ENCODE peak calls at places on chromosomes 5 and 9, in ten cellular contexts. U, Q, E, S, Z, C, B, N, V and K are unnamed samples.

GRCh38 chr5:29218829-29219228 is 1974.7 kb upstream of the CDH6 start:
- DNase-seq in C (no peak), V (no peak), Z (no peak), E (no peak), S (no peak), N (no peak), B (no peak), U (no peak), Q (no peak), K (no peak)

GRCh38 chr5:15789661-15790060 is 289.7 kb downstream of the FBXL7 start:
- DNase-seq in V (no peak), S (no peak), U (no peak), Q (peak; percentile 25), E (no peak), C (no peak), Z (no peak), B (no peak), N (no peak), K (no peak)

GRCh38 chr9:121835581-121836381 is 184.3 kb downstream of the DAB2IP start:
- DNase-seq in C (no peak), E (no peak), Z (no peak), V (no peak), Q (no peak), S (no peak), N (no peak), U (no peak), B (no peak), K (no peak)

GRCh38 chr5:103519550-103519949 is 43.0 kb downstream of the NUDT12 start:
- DNase-seq in V (no peak), E (no peak), C (peak; percentile 17), S (peak; percentile 24), B (no peak), Z (no peak), Q (peak; percentile 37), U (peak; percentile 24), N (no peak), K (no peak)

GRCh38 chr5:943201-943873 is 50.7 kb downstream of the TRIP13 start:
- DNase-seq in E (no peak), C (no peak), S (no peak), Q (no peak), N (no peak), V (no peak), U (no peak), Z (no peak), B (no peak), K (peak; percentile 69)

GRCh38 chr9:133876144-133876543 is 116.0 kb downstream of the VAV2 start:
- DNase-seq in N (no peak), E (no peak), B (peak; percentile 62), Z (no peak), C (peak; percentile 28), U (peak; percentile 67), S (no peak), V (no peak), Q (no peak), K (no peak)

GRCh38 chr5:80150731-80151130 is 105.1 kb downstream of the SERINC5 start:
- DNase-seq in U (no peak), V (no peak), E (no peak), Z (no peak), Q (no peak), N (no peak), S (no peak), C (no peak), B (no peak), K (no peak)

GRCh38 chr5:56440871-56441740 is 208.0 kb upstream of the ANKRD55 start:
- DNase-seq in V (no peak), Q (peak; percentile 15), S (peak; percentile 97), B (no peak), E (no peak), Z (no peak), U (no peak), N (no peak), C (peak; percentile 4), K (no peak)

GRCh38 chr9:19119801-19120440 is 7.4 kb downstream of the PLIN2 start:
- DNase-seq in Q (no peak), S (no peak), V (no peak), E (no peak), C (no peak), N (no peak), U (no peak), B (no peak), Z (no peak), K (no peak)

GRCh38 chr9:111621895-111622480 is 9.1 kb upstream of the DNAJC25 start:
- DNase-seq in Q (peak; percentile 33), E (no peak), B (peak; percentile 64), C (peak; percentile 73), V (no peak), N (peak; percentile 54), S (peak; percentile 72), U (peak; percentile 58), Z (no peak), K (peak; percentile 92)

GRCh38 chr5:127235136-127235535 is 55.5 kb upstream of the MEGF10 start:
- DNase-seq in U (no peak), S (no peak), Q (no peak), B (no peak), E (no peak), Z (no peak), N (no peak), V (no peak), C (no peak), K (no peak)

GRCh38 chr9:98341157-98342102 is 86.0 kb upstream of the TBC1D2 start:
- DNase-seq in U (no peak), E (no peak), N (no peak), Q (no peak), Z (no peak), V (no peak), B (no peak), C (no peak), S (no peak), K (peak; percentile 32)

GRCh38 chr5:75057551-75057950 is 5.2 kb upstream of the GCNT4 start:
- DNase-seq in B (no peak), Z (no peak), E (no peak), N (no peak), Q (peak; percentile 37), S (no peak), U (no peak), V (no peak), C (no peak), K (no peak)

GRCh38 chr9:75147638-75148037 is 59.3 kb downstream of the OSTF1 start:
- DNase-seq in S (peak; percentile 39), N (no peak), U (no peak), Z (no peak), C (peak; percentile 6), E (no peak), B (no peak), Q (no peak), V (no peak), K (no peak)

GRCh38 chr9:10703139-10703538 is 90.3 kb upstream of the PTPRD start:
- DNase-seq in B (no peak), S (no peak), Z (no peak), Q (no peak), C (no peak), U (no peak), V (no peak), N (no peak), E (no peak), K (no peak)

DNA sequence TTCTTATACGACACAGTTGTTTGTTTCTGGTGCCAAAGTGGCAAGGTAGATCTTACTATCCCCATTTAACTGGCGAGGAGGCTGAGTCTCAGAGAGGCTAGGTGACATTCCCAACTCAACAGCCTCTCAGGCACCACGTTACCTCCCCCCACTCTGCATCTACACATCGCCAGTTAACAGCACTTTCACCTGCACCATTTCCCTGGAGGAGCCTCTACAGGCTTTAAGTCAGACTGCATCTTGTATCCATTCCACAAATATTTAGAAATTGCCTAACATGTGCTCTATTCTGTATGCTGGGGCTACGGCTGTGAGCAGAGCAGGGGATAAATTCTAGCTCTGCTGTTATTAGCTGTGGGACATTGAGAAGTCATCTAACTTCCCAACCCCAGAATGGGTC is 168.6 kb downstream of the INSYN2B start:
- DNase-seq in C (no peak), V (no peak), Z (no peak), Q (no peak), U (no peak), S (no peak), E (no peak), N (no peak), B (no peak), K (no peak)
- TF ChIP-seq CTCF in C (no peak), V (no peak), Z (no peak), Q (no peak), U (no peak), S (no peak), E (no peak), N (no peak), B (no peak), K (no peak)

GRCh38 chr9:115207003-115207837 is 89.3 kb upstream of the TNC start:
- DNase-seq in C (no peak), Q (peak; percentile 42), U (no peak), V (no peak), N (no peak), B (no peak), Z (no peak), S (no peak), E (no peak), K (no peak)

GRCh38 chr9:115200711-115201505 is 83.0 kb upstream of the TNC start:
- DNase-seq in S (no peak), E (no peak), Q (peak; percentile 57), V (no peak), C (peak; percentile 71), N (no peak), B (no peak), U (no peak), Z (no peak), K (no peak)

GRCh38 chr9:115204827-115205506 is 87.0 kb upstream of the TNC start:
- DNase-seq in N (no peak), Z (no peak), Q (peak; percentile 88), V (no peak), U (no peak), C (peak; percentile 77), S (peak; percentile 77), E (no peak), B (no peak), K (no peak)

GRCh38 chr9:115202181-115202580 is 84.2 kb upstream of the TNC start:
- DNase-seq in C (no peak), Z (no peak), Q (no peak), E (no peak), B (no peak), U (no peak), S (no peak), V (no peak), N (no peak), K (no peak)

GRCh38 chr9:115202960-115203751 is 85.2 kb upstream of the TNC start:
- DNase-seq in Q (peak; percentile 88), U (no peak), C (peak; percentile 76), V (no peak), S (peak; percentile 31), E (peak; percentile 28), B (peak; percentile 41), Z (no peak), N (no peak), K (peak; percentile 36)
- TF ChIP-seq CTCF in Q (peak; percentile 60), U (no peak), C (no peak), V (no peak), S (no peak), E (no peak), B (peak; percentile 42), Z (no peak), N (no peak), K (peak; percentile 35)

GRCh38 chr9:114270120-114270975 is 52.5 kb upstream of the ORM1 start:
- DNase-seq in E (no peak), Q (no peak), N (no peak), Z (no peak), U (no peak), V (no peak), B (no peak), S (no peak), C (no peak), K (peak; percentile 57)
- TF ChIP-seq CTCF in E (no peak), Q (peak; percentile 11), N (no peak), Z (no peak), U (no peak), V (no peak), B (no peak), S (no peak), C (no peak), K (no peak)

GRCh38 chr5:141904551-141904950 is 19.1 kb upstream of the DELE1 start:
- DNase-seq in S (no peak), Z (no peak), Q (no peak), N (no peak), V (no peak), E (no peak), C (no peak), B (no peak), U (no peak), K (no peak)
- TF ChIP-seq CTCF in S (no peak), Z (no peak), Q (no peak), N (no peak), V (no peak), E (no peak), C (no peak), B (no peak), U (no peak), K (no peak)